ENCODE peak calls at places on chromosomes 5 and 9, in six cellular contexts. One of them, this sample, is unnamed.

GRCh38 chr9:107667700-107668099 is 178.1 kb upstream of the KLF4 start:
- DNase-seq in stomach: no peak
- DNase-seq in MM.1S: no peak
- DNase-seq in uterus: peak; percentile 22
- DNase-seq in ovary: no peak
- DNase-seq in HCT116: no peak
- DNase-seq in this sample: peak; percentile 65

GRCh38 chr5:82513739-82514138 is 235.6 kb upstream of the RPS23 start:
- DNase-seq in stomach: no peak
- DNase-seq in MM.1S: no peak
- DNase-seq in uterus: no peak
- DNase-seq in ovary: no peak
- DNase-seq in HCT116: no peak
- DNase-seq in this sample: no peak

GRCh38 chr9:121498487-121499176 is 1.0 kb downstream of the GGTA1 start:
- DNase-seq in stomach: peak; percentile 28
- DNase-seq in MM.1S: no peak
- DNase-seq in uterus: peak; percentile 46
- DNase-seq in ovary: peak; percentile 52
- DNase-seq in HCT116: no peak
- DNase-seq in this sample: peak; percentile 63

GRCh38 chr5:149940077-149940574 is 4.5 kb downstream of the PDE6A start:
- DNase-seq in stomach: no peak
- DNase-seq in MM.1S: peak; percentile 33
- DNase-seq in uterus: no peak
- DNase-seq in ovary: no peak
- DNase-seq in HCT116: no peak
- DNase-seq in this sample: no peak

GRCh38 chr9:77177894-77178794 is 810 bp downstream of the VPS13A start:
- DNase-seq in stomach: peak; percentile 44
- DNase-seq in MM.1S: peak; percentile 51
- DNase-seq in uterus: peak; percentile 32
- DNase-seq in ovary: peak; percentile 37
- DNase-seq in HCT116: no peak
- DNase-seq in this sample: peak; percentile 37

GRCh38 chr5:44446399-44446798 is 57.2 kb upstream of the FGF10 start:
- DNase-seq in stomach: no peak
- DNase-seq in MM.1S: no peak
- DNase-seq in uterus: no peak
- DNase-seq in ovary: no peak
- DNase-seq in HCT116: no peak
- DNase-seq in this sample: no peak

GRCh38 chr5:139282195-139282557 is 11.4 kb upstream of the MATR3 start:
- DNase-seq in stomach: no peak
- DNase-seq in MM.1S: no peak
- DNase-seq in uterus: no peak
- DNase-seq in ovary: no peak
- DNase-seq in HCT116: no peak
- DNase-seq in this sample: no peak

GRCh38 chr5:94908889-94909480 is 290.5 kb downstream of the SLF1 start:
- DNase-seq in stomach: no peak
- DNase-seq in MM.1S: peak; percentile 53
- DNase-seq in uterus: no peak
- DNase-seq in ovary: no peak
- DNase-seq in HCT116: peak; percentile 35
- DNase-seq in this sample: no peak

GRCh38 chr5:19885040-19885824 is 102.8 kb downstream of the CDH18 start:
- DNase-seq in stomach: no peak
- DNase-seq in MM.1S: no peak
- DNase-seq in uterus: no peak
- DNase-seq in ovary: no peak
- DNase-seq in HCT116: no peak
- DNase-seq in this sample: no peak

GRCh38 chr9:93365427-93366118 is 85.9 kb upstream of the FAM120A start:
- DNase-seq in stomach: no peak
- DNase-seq in MM.1S: no peak
- DNase-seq in uterus: no peak
- DNase-seq in ovary: no peak
- DNase-seq in HCT116: no peak
- DNase-seq in this sample: no peak

GRCh38 chr9:92064711-92065110 is 50.5 kb downstream of the SPTLC1 start:
- DNase-seq in stomach: no peak
- DNase-seq in MM.1S: no peak
- DNase-seq in uterus: no peak
- DNase-seq in ovary: no peak
- DNase-seq in HCT116: no peak
- DNase-seq in this sample: no peak

GRCh38 chr9:115127191-115127817 is 9.3 kb upstream of the TNC start:
- DNase-seq in stomach: no peak
- DNase-seq in MM.1S: no peak
- DNase-seq in uterus: no peak
- DNase-seq in ovary: no peak
- DNase-seq in HCT116: no peak
- DNase-seq in this sample: no peak

GRCh38 chr5:148443998-148444397 is 60.2 kb downstream of the FBXO38 start:
- DNase-seq in stomach: peak; percentile 39
- DNase-seq in MM.1S: peak; percentile 75
- DNase-seq in uterus: peak; percentile 34
- DNase-seq in ovary: peak; percentile 30
- DNase-seq in HCT116: peak; percentile 45
- DNase-seq in this sample: no peak

GRCh38 chr5:83172011-83172410 is 94.7 kb downstream of the XRCC4 start:
- DNase-seq in stomach: no peak
- DNase-seq in MM.1S: no peak
- DNase-seq in uterus: no peak
- DNase-seq in ovary: no peak
- DNase-seq in HCT116: no peak
- DNase-seq in this sample: no peak

DNA sequence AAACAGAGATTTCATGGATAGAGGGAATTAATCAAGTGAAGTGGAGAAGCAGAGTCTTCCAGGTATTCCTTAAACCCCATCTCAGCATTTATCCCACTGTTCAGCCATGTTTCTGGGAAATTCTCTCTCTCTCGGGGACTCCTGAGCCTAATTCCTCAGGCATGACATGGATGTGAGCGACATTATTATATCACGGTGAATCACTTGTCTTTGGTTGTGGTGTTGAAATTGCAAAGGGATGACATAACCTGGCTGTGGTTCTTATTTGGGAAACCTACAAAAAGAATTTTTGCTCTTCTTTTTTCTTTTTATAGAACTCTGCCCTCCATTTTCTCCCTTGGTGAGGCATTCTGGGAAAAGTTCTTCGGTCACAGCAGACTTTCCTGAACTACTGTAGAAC is 457.9 kb upstream of the PTGER4 start:
- DNase-seq in stomach: no peak
- DNase-seq in MM.1S: no peak
- DNase-seq in uterus: no peak
- DNase-seq in ovary: no peak
- DNase-seq in HCT116: no peak
- DNase-seq in this sample: no peak
- H3K4me1 ChIP-seq in stomach: no peaks in the 10 kb centered on the region
- H3K4me1 ChIP-seq in MM.1S: no peaks in the 10 kb centered on the region
- H3K4me1 ChIP-seq in uterus: no peaks in the 10 kb centered on the region
- H3K4me1 ChIP-seq in ovary: no peaks in the 10 kb centered on the region
- H3K4me1 ChIP-seq in HCT116: no peaks in the 10 kb centered on the region
- H3K4me1 ChIP-seq in this sample: no peaks in the 10 kb centered on the region

GRCh38 chr5:38615042-38615441 is 58.6 kb upstream of the LIFR start:
- DNase-seq in stomach: no peak
- DNase-seq in MM.1S: no peak
- DNase-seq in uterus: no peak
- DNase-seq in ovary: no peak
- DNase-seq in HCT116: no peak
- DNase-seq in this sample: no peak

GRCh38 chr5:38618154-38618553 is 61.7 kb upstream of the LIFR start:
- DNase-seq in stomach: no peak
- DNase-seq in MM.1S: no peak
- DNase-seq in uterus: no peak
- DNase-seq in ovary: no peak
- DNase-seq in HCT116: no peak
- DNase-seq in this sample: no peak

GRCh38 chr5:38613475-38613874 is 57.0 kb upstream of the LIFR start:
- DNase-seq in stomach: no peak
- DNase-seq in MM.1S: no peak
- DNase-seq in uterus: no peak
- DNase-seq in ovary: no peak
- DNase-seq in HCT116: no peak
- DNase-seq in this sample: no peak

GRCh38 chr5:38616061-38616460 is 59.6 kb upstream of the LIFR start:
- DNase-seq in stomach: no peak
- DNase-seq in MM.1S: no peak
- DNase-seq in uterus: no peak
- DNase-seq in ovary: no peak
- DNase-seq in HCT116: no peak
- DNase-seq in this sample: no peak

GRCh38 chr5:38613992-38614836 is 57.8 kb upstream of the LIFR start:
- DNase-seq in stomach: peak; percentile 95
- DNase-seq in MM.1S: no peak
- DNase-seq in uterus: no peak
- DNase-seq in ovary: no peak
- DNase-seq in HCT116: peak; percentile 28
- DNase-seq in this sample: no peak
- TF ChIP-seq CTCF in stomach: no peak
- TF ChIP-seq CTCF in MM.1S: no peak
- TF ChIP-seq CTCF in uterus: no peak
- TF ChIP-seq CTCF in ovary: no peak
- TF ChIP-seq CTCF in HCT116: no peak
- TF ChIP-seq CTCF in this sample: no peak

GRCh38 chr9:16718296-16718695 is 152.2 kb downstream of the BNC2 start:
- DNase-seq in stomach: no peak
- DNase-seq in MM.1S: no peak
- DNase-seq in uterus: no peak
- DNase-seq in ovary: no peak
- DNase-seq in HCT116: no peak
- DNase-seq in this sample: no peak
- H3K4me1 ChIP-seq in stomach: no peaks in the 10 kb centered on the region
- H3K4me1 ChIP-seq in MM.1S: no peaks in the 10 kb centered on the region
- H3K4me1 ChIP-seq in uterus: peaks cover 8% of the 10 kb centered on the region
- H3K4me1 ChIP-seq in ovary: peaks cover 10% of the 10 kb centered on the region
- H3K4me1 ChIP-seq in HCT116: no peaks in the 10 kb centered on the region
- H3K4me1 ChIP-seq in this sample: peaks cover 23% of the 10 kb centered on the region

GRCh38 chr9:71672573-71672972 is 95.7 kb downstream of the CEMIP2 start:
- DNase-seq in stomach: no peak
- DNase-seq in MM.1S: no peak
- DNase-seq in uterus: no peak
- DNase-seq in ovary: no peak
- DNase-seq in HCT116: no peak
- DNase-seq in this sample: no peak
- TF ChIP-seq CTCF in stomach: no peak
- TF ChIP-seq CTCF in MM.1S: no peak
- TF ChIP-seq CTCF in uterus: no peak
- TF ChIP-seq CTCF in ovary: no peak
- TF ChIP-seq CTCF in HCT116: no peak
- TF ChIP-seq CTCF in this sample: no peak

DNA sequence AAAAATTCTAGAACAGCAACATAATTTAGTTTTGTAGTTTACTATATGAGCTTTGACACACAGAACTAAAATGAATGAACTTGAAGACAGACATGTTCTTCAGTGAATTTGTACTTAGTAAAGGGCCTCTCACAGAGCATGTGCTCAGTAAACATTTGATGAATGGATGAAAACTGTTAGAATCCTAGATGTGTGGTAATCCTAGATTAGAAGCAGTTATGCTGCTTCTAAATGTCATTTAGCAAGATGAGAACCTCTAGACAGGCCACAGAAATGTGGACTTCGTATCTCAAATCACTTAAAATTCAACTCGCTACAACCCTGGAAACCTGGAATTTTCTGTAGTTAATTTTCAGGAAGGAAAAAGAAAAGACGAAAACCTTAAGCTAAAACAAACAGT is 8.5 kb downstream of the GOLPH3 start:
- DNase-seq in stomach: no peak
- DNase-seq in MM.1S: no peak
- DNase-seq in uterus: no peak
- DNase-seq in ovary: no peak
- DNase-seq in HCT116: no peak
- DNase-seq in this sample: no peak
- H3K4me1 ChIP-seq in stomach: peaks cover 45% of the 10 kb centered on the region
- H3K4me1 ChIP-seq in MM.1S: peaks cover 21% of the 10 kb centered on the region
- H3K4me1 ChIP-seq in uterus: peaks cover 9% of the 10 kb centered on the region
- H3K4me1 ChIP-seq in ovary: peaks cover 13% of the 10 kb centered on the region
- H3K4me1 ChIP-seq in HCT116: no peaks in the 10 kb centered on the region
- H3K4me1 ChIP-seq in this sample: peaks cover 37% of the 10 kb centered on the region

GRCh38 chr5:63963080-63963735 is 963 bp upstream of the HTR1A start:
- DNase-seq in stomach: no peak
- DNase-seq in MM.1S: peak; percentile 78
- DNase-seq in uterus: no peak
- DNase-seq in ovary: peak; percentile 43
- DNase-seq in HCT116: peak; percentile 19
- DNase-seq in this sample: no peak
- TF ChIP-seq CTCF in stomach: no peak
- TF ChIP-seq CTCF in MM.1S: peak; percentile 87
- TF ChIP-seq CTCF in uterus: no peak
- TF ChIP-seq CTCF in ovary: peak; percentile 25
- TF ChIP-seq CTCF in HCT116: peak; percentile 56
- TF ChIP-seq CTCF in this sample: peak; percentile 38

GRCh38 chr9:99262949-99263418 is 40.9 kb downstream of the SEC61B start:
- DNase-seq in stomach: no peak
- DNase-seq in MM.1S: no peak
- DNase-seq in uterus: no peak
- DNase-seq in ovary: no peak
- DNase-seq in HCT116: no peak
- DNase-seq in this sample: no peak
- H3K4me1 ChIP-seq in stomach: peaks cover 4% of the 10 kb centered on the region
- H3K4me1 ChIP-seq in MM.1S: peaks cover 19% of the 10 kb centered on the region
- H3K4me1 ChIP-seq in uterus: no peaks in the 10 kb centered on the region
- H3K4me1 ChIP-seq in ovary: peaks cover 7% of the 10 kb centered on the region
- H3K4me1 ChIP-seq in HCT116: no peaks in the 10 kb centered on the region
- H3K4me1 ChIP-seq in this sample: peaks cover 9% of the 10 kb centered on the region

GRCh38 chr9:131872006-131872405 is 132.1 kb upstream of the RAPGEF1 start:
- DNase-seq in stomach: no peak
- DNase-seq in MM.1S: no peak
- DNase-seq in uterus: no peak
- DNase-seq in ovary: no peak
- DNase-seq in HCT116: no peak
- DNase-seq in this sample: no peak
- TF ChIP-seq CTCF in stomach: no peak
- TF ChIP-seq CTCF in MM.1S: peak; percentile 7
- TF ChIP-seq CTCF in uterus: no peak
- TF ChIP-seq CTCF in ovary: no peak
- TF ChIP-seq CTCF in HCT116: peak; percentile 38
- TF ChIP-seq CTCF in this sample: no peak

This sample was measured in psoas muscle.